ENCODE peak calls at places on chromosome 18, in ten cellular contexts. K is cardiac muscle cell; W is germinal center; T is GF-D8; Y is GM19239; D is progenitor cell of endocrine pancreas; J is activated T-cell treated with anti-CD3 and anti-CD28 coated beads, Interleukin-2, amount 50 U/mL, for 1 hour; X is upper lobe of right lung; P is GM23248; C is RKO. F is an unnamed sample.

GRCh38 chr18:9814431-9814830 is 71.3 kb upstream of the TXNDC2 start:
- DNase-seq in K (peak; percentile 69), W (no peak), T (no peak), Y (no peak), D (no peak), J (no peak), X (no peak), P (peak; percentile 78), C (peak; percentile 13), F (peak; percentile 85)

GRCh38 chr18:56795381-56795780 is 144.2 kb downstream of the WDR7 start:
- DNase-seq in K (peak; percentile 33), W (no peak), T (no peak), Y (no peak), D (no peak), J (no peak), X (no peak), P (peak; percentile 44), C (no peak), F (peak; percentile 18)

GRCh38 chr18:57230861-57231260 is 84.0 kb downstream of the BOD1L2 start:
- DNase-seq in K (no peak), W (no peak), T (no peak), Y (no peak), D (no peak), J (no peak), X (no peak), P (no peak), C (no peak), F (no peak)

GRCh38 chr18:61554117-61554776 is 221.0 kb downstream of the CDH20 start:
- DNase-seq in K (peak; percentile 33), W (no peak), T (no peak), Y (no peak), D (no peak), J (peak; percentile 20), X (no peak), P (no peak), C (no peak), F (no peak)

GRCh38 chr18:2948038-2948437 is 64.9 kb downstream of the LPIN2 start:
- DNase-seq in K (peak; percentile 78), W (no peak), T (peak; percentile 24), Y (no peak), D (no peak), J (no peak), X (no peak), P (peak; percentile 55), C (peak; percentile 11), F (peak; percentile 53)

GRCh38 chr18:5951515-5952081 is 56.3 kb upstream of the TMEM200C start:
- DNase-seq in K (no peak), W (no peak), T (no peak), Y (no peak), D (no peak), J (no peak), X (no peak), P (no peak), C (no peak), F (no peak)

GRCh38 chr18:56285387-56286055 is 352.9 kb downstream of the TXNL1 start:
- DNase-seq in K (no peak), W (no peak), T (no peak), Y (no peak), D (no peak), J (no peak), X (no peak), P (peak; percentile 37), C (no peak), F (peak; percentile 77)

GRCh38 chr18:55179460-55180195 is 220.4 kb upstream of the CCDC68 start:
- DNase-seq in K (peak; percentile 68), W (no peak), T (no peak), Y (no peak), D (no peak), J (no peak), X (no peak), P (no peak), C (no peak), F (peak; percentile 81)

GRCh38 chr18:53771664-53772063 is 452.8 kb downstream of the MBD2 start:
- DNase-seq in K (no peak), W (no peak), T (no peak), Y (no peak), D (no peak), J (no peak), X (no peak), P (no peak), C (no peak), F (no peak)

GRCh38 chr18:46046126-46046525 is 25.9 kb downstream of the PSTPIP2 start:
- DNase-seq in K (no peak), W (no peak), T (no peak), Y (no peak), D (no peak), J (no peak), X (no peak), P (no peak), C (no peak), F (no peak)

GRCh38 chr18:51957001-51957400 is 383.0 kb upstream of the DCC start:
- DNase-seq in K (no peak), W (no peak), T (no peak), Y (no peak), D (no peak), J (no peak), X (no peak), P (no peak), C (no peak), F (no peak)

GRCh38 chr18:51188024-51188701 is 9.3 kb downstream of the MEX3C start:
- DNase-seq in K (no peak), W (no peak), T (no peak), Y (no peak), D (no peak), J (no peak), X (no peak), P (no peak), C (no peak), F (no peak)

GRCh38 chr18:22221350-22221749 is 52.0 kb downstream of the GATA6 start:
- DNase-seq in K (no peak), W (no peak), T (peak; percentile 63), Y (no peak), D (no peak), J (no peak), X (no peak), P (no peak), C (no peak), F (no peak)

GRCh38 chr18:140670-141266 is 17.6 kb upstream of the USP14 start:
- DNase-seq in K (no peak), W (no peak), T (no peak), Y (no peak), D (no peak), J (no peak), X (no peak), P (no peak), C (no peak), F (no peak)

GRCh38 chr18:7272268-7273049 is 41.6 kb downstream of the LRRC30 start:
- DNase-seq in K (peak; percentile 88), W (no peak), T (peak; percentile 11), Y (no peak), D (peak; percentile 23), J (no peak), X (peak; percentile 75), P (peak; percentile 86), C (peak; percentile 27), F (peak; percentile 75)

GRCh38 chr18:35588122-35588521 is 6.6 kb downstream of the GALNT1 start:
- DNase-seq in K (no peak), W (no peak), T (no peak), Y (no peak), D (no peak), J (no peak), X (no peak), P (no peak), C (no peak), F (no peak)

GRCh38 chr18:76446321-76446720 is 48.7 kb downstream of the ZNF516 start:
- DNase-seq in K (no peak), W (no peak), T (no peak), Y (no peak), D (no peak), J (no peak), X (no peak), P (peak; percentile 35), C (no peak), F (no peak)

GRCh38 chr18:62177271-62177670 is 9.6 kb downstream of the PIGN start:
- DNase-seq in K (no peak), W (no peak), T (no peak), Y (no peak), D (no peak), J (no peak), X (no peak), P (no peak), C (no peak), F (no peak)

GRCh38 chr18:51082571-51083264 is 52.7 kb downstream of the SMAD4 start:
- DNase-seq in K (peak; percentile 8), W (no peak), T (no peak), Y (no peak), D (no peak), J (no peak), X (no peak), P (no peak), C (no peak), F (no peak)

GRCh38 chr18:73688851-73689659 is 458.6 kb downstream of the FBXO15 start:
- DNase-seq in K (peak; percentile 83), W (no peak), T (no peak), Y (no peak), D (no peak), J (no peak), X (no peak), P (peak; percentile 89), C (peak; percentile 30), F (peak; percentile 93)

GRCh38 chr18:42437001-42437400 is 482.0 kb downstream of the PIK3C3 start:
- DNase-seq in K (no peak), W (no peak), T (no peak), Y (no peak), D (no peak), J (no peak), X (no peak), P (no peak), C (no peak), F (no peak)

GRCh38 chr18:70321616-70322015 is 32.8 kb downstream of the SOCS6 start:
- DNase-seq in K (no peak), W (no peak), T (no peak), Y (no peak), D (no peak), J (no peak), X (no peak), P (no peak), C (no peak), F (no peak)

GRCh38 chr18:49751427-49752094 is 61.8 kb downstream of the ACAA2 start:
- DNase-seq in K (no peak), W (no peak), T (no peak), Y (no peak), D (no peak), J (no peak), X (peak; percentile 35), P (no peak), C (no peak), F (no peak)

GRCh38 chr18:67924656-67925055 is 408.1 kb upstream of the DSEL start:
- DNase-seq in K (no peak), W (no peak), T (no peak), Y (no peak), D (no peak), J (no peak), X (no peak), P (no peak), C (no peak), F (no peak)

GRCh38 chr18:9094307-9095226 is 7.9 kb upstream of the NDUFV2 start:
- DNase-seq in K (peak; percentile 71), W (no peak), T (no peak), Y (no peak), D (no peak), J (no peak), X (no peak), P (peak; percentile 82), C (no peak), F (peak; percentile 48)

GRCh38 chr18:45251236-45251635 is 364.0 kb upstream of the SLC14A2 start:
- DNase-seq in K (no peak), W (no peak), T (no peak), Y (no peak), D (no peak), J (no peak), X (no peak), P (peak; percentile 50), C (no peak), F (no peak)

GRCh38 chr18:56861244-56861643 is 210.1 kb downstream of the WDR7 start:
- DNase-seq in K (no peak), W (no peak), T (no peak), Y (no peak), D (no peak), J (no peak), X (no peak), P (no peak), C (no peak), F (no peak)

GRCh38 chr18:69469444-69469919 is 68.8 kb downstream of the DOK6 start:
- DNase-seq in K (peak; percentile 19), W (peak; percentile 17), T (no peak), Y (no peak), D (no peak), J (peak; percentile 40), X (no peak), P (peak; percentile 7), C (peak; percentile 70), F (no peak)

F was measured in AG10803.